ENCODE peak calls at places on chromosomes 6 and 20, in seven cellular contexts. T, M, A, X, G, O and Q are unnamed samples.

GRCh38 chr20:18267815-18268214 is 20.5 kb upstream of the ZNF133 start:
- DNase-seq in T (no peak), G (no peak), X (no peak), O (peak), A (no peak), M (no peak), Q (no peak)

GRCh38 chr6:114195736-114196403 is 147.0 kb downstream of the HS3ST5 start:
- DNase-seq in X (no peak), T (no peak), A (no peak), M (no peak), G (no peak), O (no peak), Q (no peak)

GRCh38 chr6:31652925-31653724 is 664 bp upstream of the BAG6 start:
- DNase-seq in G (peak), T (peak), X (no peak), M (peak), A (no peak), O (peak), Q (peak)

GRCh38 chr20:46959081-46959692 is 64.5 kb downstream of the EYA2 start:
- DNase-seq in T (no peak), X (no peak), G (no peak), A (peak), O (no peak), M (no peak), Q (no peak)

GRCh38 chr20:35598476-35598875 is 17.2 kb upstream of the SPAG4 start:
- DNase-seq in G (no peak), X (no peak), T (no peak), M (no peak), O (no peak), A (no peak), Q (no peak)

GRCh38 chr6:73984851-73985250 is 288.8 kb downstream of the CD109 start:
- DNase-seq in T (no peak), X (no peak), M (no peak), A (no peak), O (no peak), G (no peak), Q (no peak)

GRCh38 chr20:50731930-50732690 is 730 bp downstream of the PARD6B start:
- DNase-seq in T (no peak), G (no peak), O (no peak), X (no peak), M (no peak), A (no peak), Q (no peak)

GRCh38 chr6:26019261-26019845 is 56.8 kb downstream of the TRIM38 start:
- DNase-seq in X (no peak), M (no peak), G (no peak), T (peak), A (peak), O (no peak), Q (no peak)

GRCh38 chr6:168319279-168320051 is at the start of gene DACT2:
- DNase-seq in G (no peak), O (peak), M (no peak), X (no peak), T (no peak), A (no peak), Q (no peak)

GRCh38 chr6:100167585-100167984 is 173.6 kb upstream of the MCHR2 start:
- DNase-seq in X (no peak), A (no peak), G (no peak), T (no peak), M (no peak), O (no peak), Q (no peak)

GRCh38 chr6:56949925-56950495 is 4.9 kb upstream of the BEND6 start:
- DNase-seq in M (no peak), T (no peak), O (no peak), A (peak), X (no peak), G (no peak), Q (no peak)